ENCODE peak calls at places on chromosomes 1 and 21, in seven cellular contexts. One of them, this sample, is unnamed.

GRCh38 chr1:11851171-11851570 is 3.6 kb upstream of the NPPA start:
- DNase-seq in heart left ventricle: no peak
- DNase-seq in stomach: no peak
- DNase-seq in cardiac fibroblast: no peak
- DNase-seq in thyroid gland: no peak
- DNase-seq in psoas muscle: no peak
- DNase-seq in cardiac muscle cell: no peak
- DNase-seq in this sample: no peak

GRCh38 chr1:164619006-164619784 is 60.2 kb downstream of the PBX1 start:
- DNase-seq in stomach: no peak
- DNase-seq in cardiac muscle cell: no peak
- DNase-seq in cardiac fibroblast: no peak
- DNase-seq in thyroid gland: no peak
- DNase-seq in psoas muscle: no peak
- DNase-seq in heart left ventricle: no peak
- DNase-seq in this sample: no peak

GRCh38 chr1:221961532-221962292 is 219.8 kb upstream of the DUSP10 start:
- DNase-seq in cardiac fibroblast: peak
- DNase-seq in heart left ventricle: no peak
- DNase-seq in stomach: no peak
- DNase-seq in thyroid gland: peak
- DNase-seq in cardiac muscle cell: no peak
- DNase-seq in psoas muscle: no peak
- DNase-seq in this sample: no peak

GRCh38 chr1:185069202-185069601 is 23.8 kb downstream of the RNF2 start:
- DNase-seq in cardiac muscle cell: no peak
- DNase-seq in cardiac fibroblast: no peak
- DNase-seq in thyroid gland: no peak
- DNase-seq in heart left ventricle: no peak
- DNase-seq in psoas muscle: no peak
- DNase-seq in stomach: no peak
- DNase-seq in this sample: no peak

GRCh38 chr21:14995695-14996490 is 68.9 kb downstream of the NRIP1 start:
- DNase-seq in stomach: no peak
- DNase-seq in thyroid gland: peak
- DNase-seq in psoas muscle: no peak
- DNase-seq in cardiac fibroblast: peak
- DNase-seq in heart left ventricle: peak
- DNase-seq in cardiac muscle cell: no peak
- DNase-seq in this sample: no peak

GRCh38 chr1:41661428-41662060 is 177.1 kb upstream of the EDN2 start:
- DNase-seq in thyroid gland: peak
- DNase-seq in cardiac fibroblast: no peak
- DNase-seq in heart left ventricle: no peak
- DNase-seq in psoas muscle: peak
- DNase-seq in cardiac muscle cell: no peak
- DNase-seq in stomach: no peak
- DNase-seq in this sample: peak

GRCh38 chr1:245871881-245872280 is 635.2 kb downstream of the SMYD3 start:
- DNase-seq in cardiac fibroblast: no peak
- DNase-seq in psoas muscle: no peak
- DNase-seq in heart left ventricle: no peak
- DNase-seq in stomach: no peak
- DNase-seq in cardiac muscle cell: no peak
- DNase-seq in thyroid gland: no peak
- DNase-seq in this sample: no peak

GRCh38 chr1:114510235-114511047 is 562 bp downstream of the TRIM33 start:
- DNase-seq in cardiac muscle cell: peak
- DNase-seq in heart left ventricle: peak
- DNase-seq in thyroid gland: peak
- DNase-seq in cardiac fibroblast: peak
- DNase-seq in stomach: peak
- DNase-seq in psoas muscle: peak
- DNase-seq in this sample: peak

GRCh38 chr1:165508291-165508690 is 35.5 kb upstream of the LRRC52 start:
- DNase-seq in psoas muscle: no peak
- DNase-seq in stomach: no peak
- DNase-seq in thyroid gland: no peak
- DNase-seq in cardiac muscle cell: no peak
- DNase-seq in cardiac fibroblast: no peak
- DNase-seq in heart left ventricle: no peak
- DNase-seq in this sample: no peak

GRCh38 chr1:25649505-25650218 is 33.1 kb downstream of the MAN1C1 start:
- DNase-seq in thyroid gland: no peak
- DNase-seq in cardiac muscle cell: no peak
- DNase-seq in heart left ventricle: no peak
- DNase-seq in stomach: no peak
- DNase-seq in psoas muscle: no peak
- DNase-seq in cardiac fibroblast: no peak
- DNase-seq in this sample: no peak

GRCh38 chr1:247228133-247228532 is 27.7 kb upstream of the VN1R5 start:
- DNase-seq in psoas muscle: no peak
- DNase-seq in heart left ventricle: no peak
- DNase-seq in stomach: no peak
- DNase-seq in cardiac fibroblast: peak
- DNase-seq in thyroid gland: no peak
- DNase-seq in cardiac muscle cell: no peak
- DNase-seq in this sample: no peak

GRCh38 chr21:46265736-46266525 is 19.5 kb downstream of the MCM3AP start:
- DNase-seq in psoas muscle: no peak
- DNase-seq in heart left ventricle: no peak
- DNase-seq in thyroid gland: no peak
- DNase-seq in stomach: no peak
- DNase-seq in cardiac muscle cell: no peak
- DNase-seq in cardiac fibroblast: no peak
- DNase-seq in this sample: no peak

GRCh38 chr1:68116643-68117235 is 66.3 kb upstream of the DIRAS3 start:
- DNase-seq in cardiac fibroblast: peak
- DNase-seq in psoas muscle: peak
- DNase-seq in cardiac muscle cell: peak
- DNase-seq in heart left ventricle: peak
- DNase-seq in thyroid gland: peak
- DNase-seq in stomach: peak
- DNase-seq in this sample: peak

GRCh38 chr1:178282949-178283367 is 189.1 kb downstream of the RASAL2 start:
- DNase-seq in cardiac fibroblast: peak
- DNase-seq in cardiac muscle cell: peak
- DNase-seq in heart left ventricle: no peak
- DNase-seq in stomach: no peak
- DNase-seq in thyroid gland: no peak
- DNase-seq in psoas muscle: no peak
- DNase-seq in this sample: no peak

GRCh38 chr21:36852864-36853263 is 113.6 kb downstream of the HLCS start:
- DNase-seq in cardiac muscle cell: no peak
- DNase-seq in stomach: no peak
- DNase-seq in heart left ventricle: no peak
- DNase-seq in psoas muscle: no peak
- DNase-seq in cardiac fibroblast: no peak
- DNase-seq in thyroid gland: no peak
- DNase-seq in this sample: no peak
- H3K4me3 ChIP-seq in cardiac muscle cell: no peak
- H3K4me3 ChIP-seq in stomach: no peak
- H3K4me3 ChIP-seq in heart left ventricle: no peak
- H3K4me3 ChIP-seq in psoas muscle: no peak
- H3K4me3 ChIP-seq in cardiac fibroblast: no peak
- H3K4me3 ChIP-seq in thyroid gland: no peak
- H3K4me3 ChIP-seq in this sample: no peak

GRCh38 chr1:153669606-153670005 is 1.2 kb downstream of the ILF2 start:
- DNase-seq in thyroid gland: no peak
- DNase-seq in stomach: no peak
- DNase-seq in heart left ventricle: no peak
- DNase-seq in cardiac muscle cell: no peak
- DNase-seq in psoas muscle: no peak
- DNase-seq in cardiac fibroblast: no peak
- DNase-seq in this sample: no peak
- H3K4me3 ChIP-seq in thyroid gland: peak
- H3K4me3 ChIP-seq in stomach: peak
- H3K4me3 ChIP-seq in heart left ventricle: peak
- H3K4me3 ChIP-seq in cardiac muscle cell: peak
- H3K4me3 ChIP-seq in psoas muscle: peak
- H3K4me3 ChIP-seq in cardiac fibroblast: peak
- H3K4me3 ChIP-seq in this sample: no peak

GRCh38 chr1:234960722-234961467 is 167.7 kb downstream of the TOMM20 start:
- DNase-seq in heart left ventricle: no peak
- DNase-seq in cardiac muscle cell: no peak
- DNase-seq in cardiac fibroblast: peak
- DNase-seq in thyroid gland: no peak
- DNase-seq in stomach: peak
- DNase-seq in psoas muscle: no peak
- DNase-seq in this sample: peak
- H3K4me3 ChIP-seq in heart left ventricle: no peak
- H3K4me3 ChIP-seq in cardiac muscle cell: no peak
- H3K4me3 ChIP-seq in cardiac fibroblast: no peak
- H3K4me3 ChIP-seq in thyroid gland: no peak
- H3K4me3 ChIP-seq in stomach: no peak
- H3K4me3 ChIP-seq in psoas muscle: no peak
- H3K4me3 ChIP-seq in this sample: no peak

DNA sequence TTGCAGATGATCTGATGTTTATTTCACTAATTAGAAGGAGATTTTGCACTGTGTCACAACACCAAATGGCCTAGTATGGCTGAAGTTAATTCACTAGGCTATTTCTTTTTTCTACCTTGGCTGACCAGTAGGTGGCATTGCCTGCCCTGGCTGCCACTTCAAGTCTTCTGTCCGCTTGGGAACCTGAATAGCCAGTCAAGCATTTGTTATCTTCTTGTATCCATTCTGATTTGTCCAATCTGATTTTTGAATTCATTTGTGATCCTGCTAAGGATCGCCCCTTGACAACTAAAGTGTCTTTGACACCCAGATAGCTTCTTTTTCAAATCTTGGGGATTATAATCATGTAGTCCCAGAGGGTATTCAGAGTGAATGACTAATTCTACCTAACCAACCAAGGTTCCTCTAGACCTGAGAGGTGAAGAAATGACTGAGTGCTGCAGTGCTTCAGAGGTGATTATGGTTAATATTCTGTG is 99.4 kb downstream of the GIPC2 start:
- DNase-seq in cardiac muscle cell: peak
- DNase-seq in stomach: peak
- DNase-seq in cardiac fibroblast: peak
- DNase-seq in psoas muscle: peak
- DNase-seq in heart left ventricle: peak
- DNase-seq in thyroid gland: peak
- DNase-seq in this sample: peak
- H3K4me3 ChIP-seq in cardiac muscle cell: no peak
- H3K4me3 ChIP-seq in stomach: no peak
- H3K4me3 ChIP-seq in cardiac fibroblast: no peak
- H3K4me3 ChIP-seq in psoas muscle: no peak
- H3K4me3 ChIP-seq in heart left ventricle: no peak
- H3K4me3 ChIP-seq in thyroid gland: no peak
- H3K4me3 ChIP-seq in this sample: no peak